ENCODE peak calls at places on chromosomes 4 and X, in nine cellular contexts. Q is activated T-cell treated with anti-CD3 and anti-CD28 coated beads for 1 hour; X is GM12891; D is PC-9; O is AG08395; J is CD4-positive, alpha-beta memory T cell; I is stimulated activated CD4-positive, alpha-beta T cell treated with anti-CD3 and anti-CD28 coated beads, Interleukin-4, amount 100 ng/mL, for 24 hours; B is CD8-positive, alpha-beta memory T cell; E is head of caudate nucleus. Y is an unnamed sample.

GRCh38 chr4:101475246-101475645 is 127.9 kb upstream of the PPP3CA start:
- DNase-seq in B (no peak), D (no peak), J (no peak), E (no peak), I (no peak), X (no peak), Q (no peak), O (no peak), Y (no peak)

GRCh38 chr4:65789850-65790249 is 119.6 kb upstream of the EPHA5 start:
- DNase-seq in O (no peak), J (no peak), X (no peak), E (no peak), I (no peak), D (no peak), B (no peak), Q (no peak), Y (no peak)

GRCh38 chr4:176030391-176030790 is 35.2 kb upstream of the WDR17 start:
- DNase-seq in I (no peak), J (no peak), X (no peak), Q (no peak), O (no peak), B (no peak), D (no peak), E (no peak), Y (no peak)

GRCh38 chrX:14936561-14936960 is 63.3 kb downstream of the MOSPD2 start:
- DNase-seq in D (peak; percentile 5), O (peak; percentile 72), J (no peak), B (no peak), X (no peak), E (no peak), I (no peak), Q (no peak), Y (no peak)

GRCh38 chr4:66991521-66991920 is 553.8 kb downstream of the CENPC start:
- DNase-seq in E (no peak), B (no peak), D (no peak), O (no peak), I (no peak), Q (no peak), J (no peak), X (no peak), Y (no peak)

GRCh38 chr4:88162636-88163035 is 4.2 kb upstream of the ABCG2 start:
- DNase-seq in J (no peak), O (no peak), Q (no peak), E (no peak), B (no peak), I (no peak), D (no peak), X (no peak), Y (no peak)

GRCh38 chr4:102815981-102816380 is 11.4 kb downstream of the UBE2D3 start:
- DNase-seq in J (no peak), O (peak; percentile 87), E (no peak), D (no peak), Q (no peak), I (no peak), B (no peak), X (no peak), Y (no peak)

GRCh38 chr4:31682796-31683195 is 962.6 kb downstream of the PCDH7 start:
- DNase-seq in I (no peak), D (peak; percentile 3), Q (no peak), B (no peak), X (no peak), O (no peak), E (no peak), J (no peak), Y (no peak)

GRCh38 chr4:148651991-148652390 is 209.8 kb upstream of the NR3C2 start:
- DNase-seq in Q (no peak), B (no peak), E (no peak), O (no peak), X (no peak), D (no peak), J (no peak), I (no peak), Y (no peak)

GRCh38 chr4:131499139-131499873 is 1649.8 kb upstream of the PCDH10 start:
- DNase-seq in B (no peak), O (peak; percentile 0), X (no peak), J (no peak), Q (no peak), D (peak; percentile 22), I (no peak), E (no peak), Y (no peak)

GRCh38 chrX:29728639-29729038 is 486.7 kb upstream of the MAGEB2 start:
- DNase-seq in I (no peak), X (no peak), D (no peak), B (no peak), J (no peak), E (no peak), O (no peak), Q (no peak), Y (no peak)

GRCh38 chr4:52076731-52077130 is 25.6 kb downstream of the SPATA18 start:
- DNase-seq in Q (no peak), X (no peak), B (no peak), E (peak; percentile 18), D (no peak), O (no peak), I (no peak), J (no peak), Y (no peak)

GRCh38 chr4:121408-122084 is 2.8 kb upstream of the ZNF718 start:
- DNase-seq in E (no peak), O (no peak), J (peak; percentile 60), D (no peak), Q (no peak), B (peak; percentile 25), I (no peak), X (no peak), Y (peak; percentile 11)

GRCh38 chr4:168183717-168184571 is 91.6 kb downstream of the ANXA10 start:
- DNase-seq in I (no peak), X (no peak), D (no peak), O (peak; percentile 40), Q (no peak), E (no peak), B (peak; percentile 2), J (peak; percentile 13), Y (peak; percentile 17)

GRCh38 chr4:73998040-73999011 is at the start of gene CXCL5:
- DNase-seq in O (peak; percentile 11), Q (no peak), J (no peak), I (no peak), D (no peak), X (no peak), E (peak; percentile 45), B (no peak), Y (peak; percentile 8)

GRCh38 chrX:9390693-9391368 is 74.0 kb upstream of the TBL1X start:
- DNase-seq in X (no peak), Q (no peak), O (no peak), D (no peak), B (no peak), J (no peak), E (no peak), I (no peak), Y (no peak)

GRCh38 chr4:15031993-15032660 is 29.8 kb downstream of the CPEB2 start:
- DNase-seq in I (no peak), Q (no peak), D (no peak), X (no peak), J (no peak), B (no peak), O (peak; percentile 57), E (no peak), Y (no peak)

GRCh38 chr4:150867148-150867547 is 147.9 kb downstream of the LRBA start:
- DNase-seq in E (peak; percentile 23), X (peak; percentile 6), B (peak; percentile 58), J (peak; percentile 75), D (peak; percentile 5), I (peak; percentile 49), O (peak; percentile 69), Q (no peak), Y (peak; percentile 75)

GRCh38 chr4:88226143-88226542 is 58.2 kb downstream of the PPM1K start:
- DNase-seq in Q (no peak), X (no peak), O (no peak), I (no peak), E (no peak), B (no peak), J (no peak), D (no peak), Y (no peak)

GRCh38 chr4:142473218-142473959 is 372.7 kb downstream of the INPP4B start:
- DNase-seq in D (peak; percentile 77), B (no peak), Q (no peak), J (no peak), E (no peak), X (no peak), I (no peak), O (no peak), Y (no peak)

GRCh38 chrX:48697182-48697727 is 721 bp downstream of the SUV39H1 start:
- DNase-seq in D (no peak), O (peak; percentile 27), X (no peak), I (no peak), J (no peak), E (no peak), Q (no peak), B (no peak), Y (no peak)

GRCh38 chr4:36676139-36677050 is 395.0 kb downstream of the DTHD1 start:
- DNase-seq in X (no peak), J (no peak), O (no peak), Q (no peak), B (no peak), E (no peak), D (no peak), I (no peak), Y (no peak)

GRCh38 chr4:10461091-10461849 is 4.0 kb upstream of the ZNF518B start:
- DNase-seq in D (peak; percentile 14), I (peak; percentile 70), E (peak; percentile 19), Q (peak; percentile 61), O (peak; percentile 69), X (peak; percentile 86), J (peak; percentile 80), B (peak; percentile 80), Y (peak; percentile 16)

GRCh38 chrX:104695593-104695992 is 129.6 kb downstream of the IL1RAPL2 start:
- DNase-seq in E (no peak), Q (no peak), B (no peak), I (no peak), O (no peak), J (no peak), X (no peak), D (no peak), Y (no peak)

GRCh38 chrX:19724409-19724808 is 163.0 kb downstream of the SH3KBP1 start:
- DNase-seq in X (no peak), D (no peak), E (no peak), J (no peak), Q (no peak), I (no peak), O (no peak), B (no peak), Y (no peak)

GRCh38 chr4:4443821-4444220 is 56.9 kb downstream of the NSG1 start:
- DNase-seq in X (no peak), O (peak; percentile 50), I (no peak), B (no peak), Q (no peak), E (no peak), D (peak; percentile 2), J (no peak), Y (no peak)

GRCh38 chr4:168587326-168588125 is 90.7 kb downstream of the PALLD start:
- DNase-seq in Q (no peak), X (no peak), J (no peak), O (peak; percentile 73), B (no peak), D (peak; percentile 74), I (no peak), E (no peak), Y (no peak)

GRCh38 chr4:112287258-112287873 is 1.7 kb upstream of the TIFA start:
- DNase-seq in B (no peak), J (peak; percentile 41), O (no peak), D (no peak), Q (no peak), E (no peak), X (no peak), I (no peak), Y (no peak)

GRCh38 chr4:98601719-98602118 is 56.7 kb downstream of the TSPAN5 start:
- DNase-seq in E (no peak), I (peak; percentile 55), Q (no peak), X (no peak), J (no peak), O (no peak), B (no peak), D (no peak), Y (no peak)

GRCh38 chr4:16516796-16517413 is 290.6 kb upstream of the TAPT1 start:
- DNase-seq in X (no peak), Q (no peak), D (no peak), B (no peak), E (peak; percentile 89), J (no peak), I (no peak), O (peak; percentile 68), Y (peak; percentile 86)

GRCh38 chr4:89438102-89438831 is 130.7 kb upstream of the GPRIN3 start:
- DNase-seq in B (peak; percentile 12), J (peak; percentile 58), E (peak; percentile 15), Q (peak; percentile 11), D (peak; percentile 10), X (peak; percentile 12), I (peak; percentile 61), O (peak; percentile 54), Y (peak; percentile 20)

Y was measured in globus pallidus.